ENCODE peak calls at places on chromosomes 12 and 14, in four cellular contexts. Q is CD8-positive, alpha-beta memory T cell; M is substantia nigra; G is upper lobe of right lung. K is an unnamed sample.

GRCh38 chr14:20460458-20461229 is 590 bp downstream of the PIP4P1 start:
- DNase-seq in M (no peak), Q (no peak), G (peak), K (no peak)

GRCh38 chr14:105383083-105383730 is 15.1 kb upstream of the TEX22 start:
- DNase-seq in Q (no peak), G (no peak), M (no peak), K (no peak)

GRCh38 chr12:115088328-115088994 is 404.5 kb upstream of the TBX3 start:
- DNase-seq in Q (no peak), M (no peak), G (peak), K (no peak)

GRCh38 chr12:26374934-26375333 is 179.6 kb downstream of the SSPN start:
- DNase-seq in G (no peak), Q (no peak), M (no peak), K (no peak)

GRCh38 chr12:132566551-132567131 is 43.7 kb downstream of the LRCOL1 start:
- DNase-seq in Q (no peak), M (peak), G (no peak), K (no peak)

GRCh38 chr14:37274652-37275051 is 76.9 kb downstream of the MIPOL1 start:
- DNase-seq in G (no peak), Q (no peak), M (no peak), K (no peak)

GRCh38 chr12:3651585-3652424 is 101.1 kb downstream of the CRACR2A start:
- DNase-seq in Q (no peak), G (no peak), M (no peak), K (no peak)

GRCh38 chr14:82385043-82385442 is 851.4 kb upstream of the SEL1L start:
- DNase-seq in G (no peak), M (no peak), Q (no peak), K (peak)

GRCh38 chr12:54038260-54038759 is 5.5 kb downstream of the HOXC5 start:
- DNase-seq in M (no peak), Q (no peak), G (no peak), K (no peak)

GRCh38 chr14:91246051-91246852 is 1.7 kb upstream of the GPR68 start:
- DNase-seq in M (no peak), Q (peak), G (no peak), K (no peak)

GRCh38 chr14:24818054-24818822 is 184.2 kb upstream of the GZMB start:
- DNase-seq in Q (no peak), M (no peak), G (no peak), K (no peak)

GRCh38 chr12:96371787-96372699 is 28.2 kb downstream of the CDK17 start:
- DNase-seq in G (no peak), M (no peak), Q (no peak), K (no peak)

GRCh38 chr14:76909266-76909665 is 83.1 kb downstream of the LRRC74A start:
- DNase-seq in Q (no peak), M (no peak), G (no peak), K (no peak)

GRCh38 chr12:132364348-132364902 is 35.0 kb upstream of the GALNT9 start:
- DNase-seq in M (no peak), Q (no peak), G (peak), K (no peak)

GRCh38 chr14:38391334-38391733 is 135.4 kb upstream of the CLEC14A start:
- DNase-seq in Q (no peak), M (no peak), G (no peak), K (no peak)

GRCh38 chr14:28651148-28651547 is 115.4 kb upstream of the FOXG1 start:
- DNase-seq in G (no peak), M (no peak), Q (no peak), K (no peak)

GRCh38 chr12:126069549-126070165 is 1004.4 kb downstream of the AACS start:
- DNase-seq in G (no peak), M (no peak), Q (no peak), K (no peak)

GRCh38 chr12:67034110-67034879 is 234.9 kb upstream of the CAND1 start:
- DNase-seq in G (no peak), M (no peak), Q (no peak), K (peak)

GRCh38 chr12:47139010-47139681 is 59.4 kb upstream of the AMIGO2 start:
- DNase-seq in G (no peak), Q (no peak), M (no peak), K (no peak)

GRCh38 chr12:96239711-96240234 is 45.6 kb downstream of the ELK3 start:
- DNase-seq in G (no peak), Q (no peak), M (no peak), K (no peak)

GRCh38 chr14:51860164-51860835 is at the start of gene GNG2:
- DNase-seq in M (peak), Q (peak), G (peak), K (no peak)

GRCh38 chr12:68807576-68808387 is at the start of gene MDM2:
- DNase-seq in G (peak), M (peak), Q (peak), K (no peak)

GRCh38 chr14:29928342-29928640 is 644 bp upstream of the PRKD1 start:
- DNase-seq in Q (no peak), M (no peak), G (no peak), K (no peak)

GRCh38 chr14:88993946-88994345 is 169.5 kb downstream of the TTC8 start:
- DNase-seq in G (no peak), M (no peak), Q (no peak), K (no peak)

GRCh38 chr12:39803151-39803550 is 183.5 kb upstream of the ABCD2 start:
- DNase-seq in M (no peak), Q (no peak), G (no peak), K (no peak)

GRCh38 chr12:90938451-90938850 is 16.5 kb downstream of the CCER1 start:
- DNase-seq in M (no peak), G (no peak), Q (no peak), K (peak)

GRCh38 chr14:103073876-103074698 is 9.9 kb upstream of the LBHD2 start:
- DNase-seq in M (no peak), G (peak), Q (no peak), K (no peak)

GRCh38 chr12:107845980-107846659 is 71.6 kb downstream of the ASCL4 start:
- DNase-seq in M (no peak), G (no peak), Q (no peak), K (no peak)

GRCh38 chr14:83828406-83828805 is 1701.5 kb upstream of the FLRT2 start:
- DNase-seq in G (no peak), Q (no peak), M (no peak), K (no peak)

GRCh38 chr14:92039073-92039719 is 663 bp downstream of the TRIP11 start:
- DNase-seq in G (no peak), M (no peak), Q (peak), K (no peak)

GRCh38 chr14:70882771-70883492 is 24.3 kb upstream of the PCNX1 start:
- DNase-seq in M (no peak), Q (no peak), G (no peak), K (no peak)

GRCh38 chr14:68377459-68377858 is 415.4 kb downstream of the ZFP36L1 start:
- DNase-seq in Q (no peak), M (no peak), G (no peak), K (no peak)

GRCh38 chr12:119308743-119309456 is 25.6 kb upstream of the CCDC60 start:
- DNase-seq in Q (no peak), M (no peak), G (no peak), K (no peak)

GRCh38 chr12:93877446-93877845 is 200.3 kb downstream of the CRADD start:
- DNase-seq in Q (no peak), G (no peak), M (no peak), K (no peak)

GRCh38 chr14:57136669-57137068 is 132.0 kb downstream of the EXOC5 start:
- DNase-seq in G (no peak), M (no peak), Q (no peak), K (no peak)

GRCh38 chr12:57842342-57843294 is 3.9 kb downstream of the CTDSP2 start:
- DNase-seq in Q (no peak), G (no peak), M (no peak), K (no peak)
- H3K27ac ChIP-seq in Q (no peak), G (peak), M (peak), K (no peak)

DNA sequence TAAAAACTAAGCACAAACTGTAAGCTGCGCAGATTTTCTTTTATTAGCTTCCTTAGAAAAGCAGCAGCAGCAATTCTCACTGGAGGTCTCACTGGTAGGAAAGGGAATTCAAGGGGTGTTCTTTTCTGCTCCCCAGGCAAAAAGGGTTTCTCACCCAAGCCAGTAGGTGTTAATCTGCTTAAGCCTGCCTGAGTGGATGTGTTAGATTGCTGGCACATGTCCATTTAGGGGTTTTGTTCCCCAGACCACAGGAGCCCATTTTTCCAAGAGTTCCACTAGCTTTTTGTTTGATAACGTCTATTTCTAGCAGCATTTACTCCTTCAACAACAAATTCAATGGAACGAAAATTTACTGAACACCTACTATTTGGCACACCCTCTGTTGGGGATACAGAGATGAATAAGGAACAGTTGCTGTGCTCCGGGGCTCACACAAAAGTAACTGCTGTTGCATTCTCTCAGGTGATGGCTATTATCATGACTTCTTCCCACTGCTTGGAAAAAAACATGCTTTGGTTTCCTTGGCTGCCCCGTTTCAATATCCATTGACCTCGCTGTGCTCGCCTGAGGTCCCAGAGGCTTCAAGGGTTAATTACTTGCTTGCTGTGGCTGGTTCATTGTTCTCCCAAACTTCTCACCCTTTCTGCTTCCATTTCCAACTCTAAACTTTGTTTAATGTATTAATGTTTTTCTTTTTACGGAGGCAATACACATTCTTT is 31.1 kb upstream of the RIC8B start:
- DNase-seq in Q (no peak), M (no peak), G (no peak), K (no peak)
- H3K27ac ChIP-seq in Q (no peak), M (no peak), G (no peak), K (no peak)

DNA sequence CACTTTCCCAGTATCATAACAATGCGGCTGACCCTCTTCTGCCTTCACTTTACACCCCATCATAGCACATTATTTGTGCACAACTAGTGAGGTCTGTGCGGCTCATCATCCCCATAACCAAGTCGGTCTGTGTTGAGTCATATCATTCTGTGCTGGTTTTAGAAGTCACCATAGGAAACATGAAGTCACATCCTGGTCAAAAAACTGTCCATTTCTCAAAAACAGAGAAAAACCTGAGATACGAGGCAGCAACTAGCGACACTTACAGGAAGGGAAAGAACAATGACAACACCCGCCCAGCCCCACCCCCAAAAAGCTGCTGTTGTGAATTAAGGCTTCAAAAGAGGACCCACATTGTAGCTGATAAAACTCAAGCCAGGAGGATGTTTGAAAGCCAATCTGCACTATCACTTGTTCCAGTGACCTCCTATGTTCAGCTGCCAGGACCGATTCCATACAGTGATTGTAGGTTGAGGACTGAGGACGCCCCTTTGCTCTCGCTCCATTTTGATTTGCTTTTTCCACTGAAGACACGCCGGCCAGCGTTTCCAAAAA is 87.7 kb downstream of the DUSP16 start:
- DNase-seq in Q (peak), G (no peak), M (no peak), K (no peak)
- H3K27ac ChIP-seq in Q (peak), G (peak), M (peak), K (no peak)

DNA sequence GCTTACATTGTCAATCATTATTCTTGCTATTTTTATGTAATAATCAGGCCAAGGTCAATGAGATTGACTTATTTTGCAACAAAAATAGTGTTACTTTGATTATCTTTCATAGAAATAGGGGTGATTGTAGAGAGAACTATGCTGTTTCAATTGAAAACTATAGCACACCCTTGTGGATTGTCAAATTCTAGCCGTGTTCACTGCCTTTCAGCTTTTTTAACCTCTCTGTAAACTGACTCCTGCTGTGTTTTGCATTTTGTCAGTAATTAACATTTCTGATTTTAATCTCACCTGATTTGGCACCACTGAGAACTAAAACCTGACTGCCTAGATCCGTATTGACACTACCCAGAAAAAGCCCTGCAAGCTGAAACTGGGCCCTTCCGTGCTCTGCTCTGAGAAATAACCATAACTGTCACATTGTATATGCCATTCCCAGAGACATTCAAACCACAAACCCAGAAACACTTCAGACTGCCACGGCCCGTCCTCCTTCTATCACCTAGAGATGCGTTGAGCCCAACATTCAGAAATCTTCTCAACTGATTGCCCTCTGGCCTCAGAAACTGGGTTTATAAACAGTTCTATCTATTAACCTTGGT is 26.6 kb upstream of the ETV6 start:
- DNase-seq in G (no peak), M (no peak), Q (no peak), K (no peak)
- H3K27ac ChIP-seq in G (peak), M (no peak), Q (no peak), K (no peak)

GRCh38 chr12:78002878-78003277 is 172.2 kb downstream of the NAV3 start:
- DNase-seq in Q (no peak), M (no peak), G (no peak), K (no peak)

GRCh38 chr12:78005094-78005492 is 174.4 kb downstream of the NAV3 start:
- DNase-seq in G (no peak), Q (no peak), M (no peak), K (no peak)

GRCh38 chr12:78009031-78009430 is 178.3 kb downstream of the NAV3 start:
- DNase-seq in M (no peak), G (no peak), Q (no peak), K (no peak)

GRCh38 chr12:78007173-78007572 is 176.5 kb downstream of the NAV3 start:
- DNase-seq in M (no peak), Q (no peak), G (no peak), K (no peak)

GRCh38 chr12:78004451-78005093 is 173.9 kb downstream of the NAV3 start:
- DNase-seq in M (no peak), G (no peak), Q (no peak), K (no peak)
- H3K27ac ChIP-seq in M (no peak), G (no peak), Q (no peak), K (no peak)

K was measured in epithelial cell of prostate.